ENCODE peak calls at places on chromosomes 4 and X, in six cellular contexts. C is A673; H is HEK293T; S is effector CD4-positive, alpha-beta T cell; Y is Right ventricle myocardium superior; N is glomerular endothelial cell. X is an unnamed sample.

GRCh38 chrX:40173662-40174593 is 76.2 kb upstream of the BCOR start:
- DNase-seq in Y (peak; percentile 51), S (peak; percentile 26), C (peak; percentile 68), H (no peak), N (no peak), X (no peak)

GRCh38 chr4:173365359-173365996 is 5.3 kb upstream of the SAP30 start:
- DNase-seq in H (no peak), N (no peak), C (no peak), S (no peak), Y (no peak), X (no peak)

GRCh38 chr4:5203925-5204324 is 152.6 kb downstream of the STK32B start:
- DNase-seq in Y (no peak), C (peak; percentile 42), S (no peak), H (no peak), N (no peak), X (no peak)

GRCh38 chrX:119036369-119037029 is 36.3 kb upstream of the CT47C1 start:
- DNase-seq in N (no peak), Y (no peak), C (no peak), H (no peak), S (no peak), X (no peak)

GRCh38 chr4:56220261-56220660 is 167.0 kb downstream of the AASDH start:
- DNase-seq in N (no peak), Y (no peak), S (no peak), H (no peak), C (no peak), X (no peak)

GRCh38 chrX:44157858-44158257 is 184.7 kb upstream of the NDP start:
- DNase-seq in H (no peak), Y (no peak), N (no peak), C (no peak), S (no peak), X (peak; percentile 12)

GRCh38 chr4:23952258-23952657 is 62.4 kb upstream of the PPARGC1A start:
- DNase-seq in N (no peak), Y (no peak), S (no peak), C (no peak), H (no peak), X (no peak)

GRCh38 chr4:74522251-74522991 is 77.5 kb downstream of the AREG start:
- DNase-seq in Y (no peak), C (no peak), H (no peak), N (no peak), S (no peak), X (no peak)

GRCh38 chr4:7828926-7829325 is 110.7 kb downstream of the AFAP1 start:
- DNase-seq in Y (no peak), S (no peak), N (no peak), C (no peak), H (no peak), X (peak; percentile 53)

GRCh38 chrX:154443479-154443910 is 446 bp upstream of the FAM50A start:
- DNase-seq in N (no peak), C (no peak), Y (no peak), S (no peak), H (peak; percentile 31), X (no peak)

GRCh38 chrX:55450259-55450658 is 1.7 kb upstream of the MAGEH1 start:
- DNase-seq in Y (no peak), C (no peak), S (no peak), N (no peak), H (no peak), X (no peak)

GRCh38 chr4:177079327-177079726 is 230.3 kb upstream of the NEIL3 start:
- DNase-seq in H (peak; percentile 10), N (no peak), C (no peak), Y (no peak), S (no peak), X (no peak)

GRCh38 chr4:141788169-141788915 is 152.0 kb downstream of the IL15 start:
- DNase-seq in N (no peak), S (no peak), Y (no peak), C (no peak), H (no peak), X (no peak)

GRCh38 chr4:10879411-10880110 is 195.0 kb upstream of the CLNK start:
- DNase-seq in H (no peak), N (no peak), Y (no peak), C (no peak), S (no peak), X (no peak)

GRCh38 chrX:21479695-21480280 is 105.6 kb downstream of the CNKSR2 start:
- DNase-seq in S (no peak), C (peak; percentile 73), Y (no peak), H (peak; percentile 31), N (peak; percentile 14), X (peak; percentile 43)

GRCh38 chrX:48003367-48003757 is 427 bp downstream of the ZNF182 start:
- DNase-seq in Y (no peak), C (no peak), H (no peak), S (no peak), N (no peak), X (no peak)

GRCh38 chr4:4864940-4865704 is 5.7 kb downstream of the MSX1 start:
- DNase-seq in Y (no peak), S (no peak), H (no peak), C (no peak), N (no peak), X (no peak)

GRCh38 chrX:10017866-10018265 is 50.7 kb downstream of the CLDN34 start:
- DNase-seq in H (no peak), C (peak; percentile 54), Y (no peak), S (no peak), N (no peak), X (no peak)

GRCh38 chr4:6471303-6472007 is 959 bp downstream of the PPP2R2C start:
- DNase-seq in N (no peak), H (no peak), C (no peak), Y (no peak), S (no peak), X (no peak)

GRCh38 chr4:159014896-159015295 is 88.0 kb upstream of the RAPGEF2 start:
- DNase-seq in N (no peak), Y (no peak), H (no peak), C (no peak), S (no peak), X (no peak)

X was measured in fibroblast of the conjunctiva.